ENCODE peak calls at places on chromosomes 2 and 18, in four cellular contexts. T is GM23338, Y is GM12878, V is HepG2. M is an unnamed sample.

GRCh38 chr2:239445771-239446524 is 45.1 kb upstream of the HDAC4 start:
- DNase-seq in T (no peak), Y (no peak), V (peak), M (no peak)

GRCh38 chr2:217611626-217612127 is 391.1 kb downstream of the TNS1 start:
- DNase-seq in T (no peak), Y (no peak), V (no peak), M (no peak)

GRCh38 chr2:224357098-224357901 is 44.6 kb downstream of the FAM124B start:
- DNase-seq in T (peak), Y (peak), V (peak), M (peak)

GRCh38 chr2:43073373-43073772 is 153.0 kb downstream of the ZFP36L2 start:
- DNase-seq in T (no peak), Y (no peak), V (no peak), M (no peak)

GRCh38 chr18:24731981-24732380 is 271.5 kb downstream of the HRH4 start:
- DNase-seq in T (peak), Y (no peak), V (no peak), M (no peak)

GRCh38 chr2:190053426-190053825 is 9.1 kb downstream of the MSTN start:
- DNase-seq in T (no peak), Y (no peak), V (no peak), M (no peak)

GRCh38 chr2:33242845-33243244 is 233.6 kb upstream of the RASGRP3 start:
- DNase-seq in T (no peak), Y (no peak), V (no peak), M (no peak)

GRCh38 chr2:218891275-218892135 is 10.9 kb downstream of the WNT10A start:
- DNase-seq in T (no peak), Y (no peak), V (no peak), M (peak)

GRCh38 chr2:156331572-156332451 is 709 bp downstream of the NR4A2 start:
- DNase-seq in T (peak), Y (no peak), V (no peak), M (no peak)

GRCh38 chr18:6509417-6510198 is 94.9 kb upstream of the L3MBTL4 start:
- DNase-seq in T (peak), Y (no peak), V (no peak), M (no peak)

GRCh38 chr18:21914739-21915319 is 174.2 kb downstream of the MIB1 start:
- DNase-seq in T (peak), Y (no peak), V (peak), M (peak)

GRCh38 chr2:28751956-28752607 is 452 bp downstream of the PPP1CB start:
- DNase-seq in T (no peak), Y (no peak), V (no peak), M (peak)

GRCh38 chr2:219149667-219150066 is 10.9 kb downstream of the NHEJ1 start:
- DNase-seq in T (no peak), Y (no peak), V (peak), M (no peak)

GRCh38 chr2:143937563-143938346 is 582.2 kb downstream of the ZEB2 start:
- DNase-seq in T (peak), Y (no peak), V (no peak), M (peak)

GRCh38 chr2:46942143-46942526 is 26.5 kb upstream of the MCFD2 start:
- DNase-seq in T (no peak), Y (no peak), V (no peak), M (no peak)

GRCh38 chr2:68413466-68413865 is 48.4 kb downstream of the PLEK start:
- DNase-seq in T (no peak), Y (no peak), V (no peak), M (no peak)

GRCh38 chr2:146544701-146545100 is 1300.1 kb upstream of the ACVR2A start:
- DNase-seq in T (no peak), Y (no peak), V (no peak), M (no peak)

GRCh38 chr2:71897145-71897495 is 250.5 kb downstream of the CYP26B1 start:
- DNase-seq in T (no peak), Y (no peak), V (no peak), M (no peak)

GRCh38 chr2:165251361-165251760 is 12.1 kb downstream of the SCN2A start:
- DNase-seq in T (no peak), Y (no peak), V (no peak), M (no peak)

GRCh38 chr2:203732072-203732952 is 25.9 kb downstream of the CD28 start:
- DNase-seq in T (no peak), Y (no peak), V (no peak), M (no peak)

GRCh38 chr18:23377669-23378469 is 75.2 kb upstream of the RIOK3 start:
- DNase-seq in T (no peak), Y (peak), V (peak), M (no peak)

GRCh38 chr2:218438601-218439000 is 19.7 kb downstream of the VIL1 start:
- DNase-seq in T (no peak), Y (no peak), V (no peak), M (no peak)

GRCh38 chr18:4063545-4063944 is 391.6 kb downstream of the DLGAP1 start:
- DNase-seq in T (peak), Y (no peak), V (no peak), M (no peak)

GRCh38 chr2:239106314-239106908 is 258.5 kb downstream of the TWIST2 start:
- DNase-seq in T (peak), Y (no peak), V (peak), M (peak)

GRCh38 chr2:47222813-47223564 is 67.9 kb upstream of the STPG4 start:
- DNase-seq in T (no peak), Y (no peak), V (no peak), M (no peak)

GRCh38 chr2:109148991-109149645 is 20.1 kb downstream of the SH3RF3 start:
- DNase-seq in T (no peak), Y (no peak), V (no peak), M (no peak)

GRCh38 chr2:202387608-202388342 is 11.6 kb downstream of the BMPR2 start:
- DNase-seq in T (no peak), Y (no peak), V (no peak), M (no peak)

GRCh38 chr2:20224191-20224715 is 677 bp downstream of the SDC1 start:
- DNase-seq in T (no peak), Y (no peak), V (no peak), M (no peak)

GRCh38 chr2:105576440-105577241 is 168.1 kb upstream of the NCK2 start:
- DNase-seq in T (peak), Y (no peak), V (peak), M (peak)

GRCh38 chr2:94759211-94759610 is 112.0 kb upstream of the TEKT4 start:
- DNase-seq in T (peak), Y (no peak), V (peak), M (no peak)

GRCh38 chr2:128457006-128457604 is 138.4 kb upstream of the HS6ST1 start:
- DNase-seq in T (peak), Y (no peak), V (no peak), M (no peak)

GRCh38 chr2:110948027-110948687 is 172.6 kb upstream of the BCL2L11 start:
- DNase-seq in T (no peak), Y (no peak), V (no peak), M (no peak)

GRCh38 chr2:1234731-1235308 is 178.4 kb upstream of the TPO start:
- DNase-seq in T (no peak), Y (no peak), V (no peak), M (no peak)

GRCh38 chr18:32425466-32425865 is 45.2 kb downstream of the GAREM1 start:
- DNase-seq in T (no peak), Y (no peak), V (peak), M (no peak)
- TF ChIP-seq CREB1 in T (no peak), Y (no peak), V (no peak), M (no peak)

GRCh38 chr2:24707141-24707540 is 86.0 kb downstream of the PTRHD1 start:
- DNase-seq in T (peak), Y (no peak), V (no peak), M (no peak)

GRCh38 chr2:24710806-24711205 is 82.4 kb downstream of the PTRHD1 start:
- DNase-seq in T (no peak), Y (no peak), V (no peak), M (no peak)

GRCh38 chr2:24704682-24705081 is 88.5 kb downstream of the PTRHD1 start:
- DNase-seq in T (no peak), Y (no peak), V (no peak), M (no peak)

GRCh38 chr2:24711881-24712280 is 81.3 kb downstream of the PTRHD1 start:
- DNase-seq in T (no peak), Y (no peak), V (no peak), M (no peak)

GRCh38 chr2:24708537-24709152 is 84.5 kb downstream of the PTRHD1 start:
- DNase-seq in T (no peak), Y (no peak), V (no peak), M (no peak)
- TF ChIP-seq CREB1 in T (no peak), Y (no peak), V (no peak), M (no peak)

GRCh38 chr18:11323359-11323819 is 174.0 kb upstream of the PIEZO2 start:
- DNase-seq in T (no peak), Y (no peak), V (peak), M (no peak)
- TF ChIP-seq CREB1 in T (no peak), Y (no peak), V (no peak), M (no peak)

GRCh38 chr2:122734756-122735155 is 979.3 kb downstream of the TSN start:
- DNase-seq in T (peak), Y (no peak), V (no peak), M (peak)
- TF ChIP-seq CREB1 in T (no peak), Y (no peak), V (no peak), M (no peak)

GRCh38 chr18:49563701-49564100 is 1.8 kb downstream of the LIPG start:
- DNase-seq in T (no peak), Y (no peak), V (no peak), M (no peak)
- TF ChIP-seq CREB1 in T (no peak), Y (no peak), V (no peak), M (no peak)

GRCh38 chr2:176138526-176139169 is 9.1 kb downstream of the HOXD8 start:
- DNase-seq in T (no peak), Y (no peak), V (no peak), M (no peak)

GRCh38 chr2:176140520-176141317 is 10.6 kb upstream of the HOXD4 start:
- DNase-seq in T (peak), Y (peak), V (peak), M (peak)

GRCh38 chr2:176139170-176139611 is 9.7 kb downstream of the HOXD8 start:
- DNase-seq in T (no peak), Y (no peak), V (no peak), M (no peak)

GRCh38 chr2:176140130-176140519 is 10.6 kb downstream of the HOXD8 start:
- DNase-seq in T (no peak), Y (no peak), V (no peak), M (no peak)

GRCh38 chr2:176139621-176140020 is 10.1 kb downstream of the HOXD8 start:
- DNase-seq in T (no peak), Y (no peak), V (no peak), M (no peak)
- TF ChIP-seq CREB1 in T (no peak), Y (no peak), V (no peak), M (no peak)

DNA sequence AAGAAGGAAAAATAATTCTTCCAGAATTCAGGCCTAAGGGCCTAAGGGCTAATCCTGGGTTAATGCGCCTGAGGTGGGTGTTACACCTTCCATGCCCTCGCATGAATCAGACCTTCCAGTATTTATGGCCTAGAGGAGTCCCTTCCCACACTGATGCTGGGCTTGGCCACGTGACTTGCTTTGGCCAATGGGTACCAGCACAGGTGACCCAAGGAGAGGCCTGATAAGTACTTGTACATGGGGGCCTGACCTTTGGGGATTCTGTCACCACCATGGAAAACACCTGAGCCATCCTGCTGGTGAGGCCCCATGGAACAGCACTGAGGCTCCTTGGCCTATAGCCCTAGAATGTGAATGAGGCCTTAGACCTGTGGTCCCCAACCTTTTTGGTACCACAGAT is 79.8 kb downstream of the TNFRSF11A start:
- DNase-seq in T (no peak), Y (no peak), V (no peak), M (no peak)
- TF ChIP-seq CREB1 in T (no peak), Y (no peak), V (no peak), M (no peak)

DNA sequence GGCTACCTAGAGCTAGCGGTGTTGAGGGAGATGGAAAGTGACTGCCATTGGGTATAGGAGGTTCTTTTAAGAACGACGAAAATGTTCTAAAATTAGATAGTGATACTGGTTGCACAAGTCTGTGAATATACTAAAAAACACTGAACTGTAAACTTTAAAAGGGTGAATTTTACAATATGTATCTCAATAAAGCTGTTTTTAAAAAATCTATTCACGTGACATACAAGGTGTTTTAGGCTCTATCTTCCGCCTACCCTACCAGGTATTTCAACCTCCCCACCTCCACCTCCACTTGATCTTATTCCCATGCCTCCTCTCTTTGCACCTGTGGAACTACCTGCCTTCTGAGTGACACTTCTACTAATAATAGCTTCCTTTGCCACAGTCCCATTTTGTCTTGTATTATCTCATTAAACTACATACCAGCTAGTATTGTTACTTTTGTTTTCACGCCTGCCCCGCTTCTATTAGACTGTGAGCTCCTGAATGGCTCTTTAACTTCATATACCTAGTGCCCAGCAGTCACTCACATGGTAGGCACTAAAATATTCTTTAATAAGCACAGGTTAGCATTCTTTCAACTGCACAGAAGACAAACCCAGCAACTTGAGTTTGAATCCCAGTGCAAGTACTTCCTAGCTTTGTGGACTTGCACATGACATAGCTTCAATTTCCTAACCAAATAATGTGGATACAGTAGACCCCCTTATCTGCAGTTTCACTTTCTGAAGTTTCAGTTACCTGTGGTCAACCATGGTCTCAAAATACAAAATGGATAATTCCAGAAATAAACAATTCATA is 9.3 kb downstream of the ITSN2 start:
- DNase-seq in T (no peak), Y (no peak), V (no peak), M (no peak)
- TF ChIP-seq CREB1 in T (no peak), Y (no peak), V (no peak), M (no peak)

DNA sequence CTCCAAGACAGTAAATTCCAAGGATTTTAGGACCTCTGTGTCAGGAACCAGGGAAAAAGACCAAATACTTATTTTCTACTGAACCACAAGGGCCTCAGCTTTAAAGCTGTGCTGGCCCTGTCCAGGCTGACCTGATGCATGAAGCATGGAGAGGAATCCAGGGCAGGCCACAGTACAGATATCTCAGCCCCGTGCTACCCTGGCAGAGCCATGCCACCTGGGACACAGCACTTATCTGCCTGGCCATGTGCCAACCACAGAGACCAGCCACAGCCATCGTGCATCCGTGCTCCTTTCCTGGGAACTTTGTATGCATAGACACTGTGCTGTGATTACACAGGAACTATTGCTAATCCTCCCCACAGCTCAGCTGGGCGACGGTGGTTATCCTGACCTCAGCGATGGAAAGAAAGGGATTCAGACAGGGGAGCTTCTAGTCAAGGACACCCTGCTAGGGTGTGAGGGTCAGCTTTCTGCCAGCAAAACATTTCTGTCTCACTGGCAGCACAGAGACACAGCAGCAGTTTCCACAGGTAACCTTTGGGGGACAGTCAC is 687.4 kb upstream of the ID2 start:
- DNase-seq in T (no peak), Y (no peak), V (no peak), M (no peak)
- TF ChIP-seq CREB1 in T (no peak), Y (no peak), V (no peak), M (no peak)

DNA sequence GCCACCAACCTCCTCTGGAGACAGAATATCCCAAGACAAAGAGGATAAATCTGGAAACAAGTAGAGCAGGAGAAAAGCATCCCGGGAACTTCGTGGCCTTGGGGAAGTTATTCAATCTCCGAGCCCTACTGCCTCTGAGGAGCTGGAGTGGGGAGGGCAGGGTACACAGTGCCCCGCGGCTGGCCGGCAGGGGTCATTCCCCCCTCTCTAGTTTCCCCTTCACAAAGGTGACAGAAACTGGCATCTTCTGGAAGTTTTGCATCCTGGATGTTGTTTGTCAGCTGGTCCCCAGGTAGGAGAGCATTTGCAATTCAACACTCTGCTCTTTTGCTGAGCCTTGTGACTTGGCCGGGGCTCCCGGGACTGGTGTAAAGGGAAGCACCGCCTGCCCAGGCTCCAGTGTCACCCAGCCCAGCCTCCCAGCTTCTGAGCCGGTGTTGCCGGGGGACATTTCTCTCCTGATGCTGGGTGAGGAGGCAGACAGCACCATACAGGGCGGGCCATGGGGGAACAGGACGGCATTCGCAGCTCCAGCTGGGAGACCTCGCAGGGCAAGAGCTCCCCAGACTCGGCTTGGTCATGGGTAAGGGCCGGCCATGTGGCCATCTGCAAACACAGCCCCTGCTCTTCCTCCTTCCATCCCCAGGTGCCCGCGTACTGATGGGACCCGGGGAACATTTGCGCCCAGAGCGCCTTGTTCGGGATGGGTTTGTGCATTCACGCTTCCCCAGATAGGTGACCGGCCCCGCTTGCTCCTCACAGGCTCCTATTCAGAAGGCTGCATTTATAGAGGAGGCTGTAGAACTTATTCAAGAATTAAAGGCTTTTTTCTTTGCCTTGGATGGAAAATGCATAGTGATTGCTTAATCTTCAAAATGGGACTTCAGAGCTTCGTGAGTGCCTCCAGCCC is 7.4 kb upstream of the NTSR2 start:
- DNase-seq in T (peak), Y (no peak), V (no peak), M (peak)
- TF ChIP-seq CREB1 in T (no peak), Y (no peak), V (no peak), M (no peak)

M was measured in WTC11.